ENCODE peak calls at places on chromosomes 2 and 18, in six cellular contexts. One of them, this sample, is unnamed.

GRCh38 chr2:18885457-18885856 is 296.1 kb upstream of the NT5C1B start:
- DNase-seq in epithelial cell of esophagus: no peak
- DNase-seq in bronchial epithelial cell: no peak
- DNase-seq in heart right ventricle: no peak
- DNase-seq in AG09319: no peak
- DNase-seq in PC-9: no peak
- DNase-seq in this sample: no peak

GRCh38 chr2:164717000-164717597 is 95.8 kb upstream of the GRB14 start:
- DNase-seq in bronchial epithelial cell: peak; percentile 32
- DNase-seq in epithelial cell of esophagus: peak; percentile 38
- DNase-seq in heart right ventricle: no peak
- DNase-seq in PC-9: no peak
- DNase-seq in AG09319: no peak
- DNase-seq in this sample: no peak

GRCh38 chr2:50885948-50886347 is 146.0 kb downstream of the NRXN1 start:
- DNase-seq in heart right ventricle: no peak
- DNase-seq in PC-9: no peak
- DNase-seq in AG09319: no peak
- DNase-seq in epithelial cell of esophagus: no peak
- DNase-seq in bronchial epithelial cell: no peak
- DNase-seq in this sample: no peak

GRCh38 chr2:237459741-237460174 is 27.3 kb upstream of the MLPH start:
- DNase-seq in AG09319: no peak
- DNase-seq in heart right ventricle: no peak
- DNase-seq in epithelial cell of esophagus: peak; percentile 79
- DNase-seq in PC-9: peak; percentile 66
- DNase-seq in bronchial epithelial cell: peak; percentile 88
- DNase-seq in this sample: no peak

GRCh38 chr2:20355131-20355530 is 4.5 kb upstream of the PUM2 start:
- DNase-seq in heart right ventricle: no peak
- DNase-seq in epithelial cell of esophagus: peak; percentile 85
- DNase-seq in AG09319: no peak
- DNase-seq in PC-9: no peak
- DNase-seq in bronchial epithelial cell: peak; percentile 44
- DNase-seq in this sample: no peak

GRCh38 chr2:239369631-239370161 is 31.1 kb downstream of the HDAC4 start:
- DNase-seq in epithelial cell of esophagus: peak; percentile 5
- DNase-seq in heart right ventricle: no peak
- DNase-seq in PC-9: no peak
- DNase-seq in bronchial epithelial cell: no peak
- DNase-seq in AG09319: no peak
- DNase-seq in this sample: no peak

GRCh38 chr2:26316041-26316440 is 29.9 kb upstream of the SELENOI start:
- DNase-seq in AG09319: no peak
- DNase-seq in bronchial epithelial cell: no peak
- DNase-seq in PC-9: no peak
- DNase-seq in epithelial cell of esophagus: no peak
- DNase-seq in heart right ventricle: no peak
- DNase-seq in this sample: no peak

GRCh38 chr18:76844742-76845477 is 22.6 kb downstream of the ZNF236 start:
- DNase-seq in epithelial cell of esophagus: no peak
- DNase-seq in heart right ventricle: no peak
- DNase-seq in AG09319: no peak
- DNase-seq in PC-9: peak; percentile 87
- DNase-seq in bronchial epithelial cell: peak; percentile 44
- DNase-seq in this sample: no peak

GRCh38 chr2:238527565-238527964 is 100.8 kb downstream of the ASB1 start:
- DNase-seq in PC-9: no peak
- DNase-seq in bronchial epithelial cell: peak; percentile 71
- DNase-seq in epithelial cell of esophagus: peak; percentile 70
- DNase-seq in AG09319: no peak
- DNase-seq in heart right ventricle: no peak
- DNase-seq in this sample: no peak

GRCh38 chr2:73971722-73972121 is 13.0 kb upstream of the TET3 start:
- DNase-seq in AG09319: peak; percentile 27
- DNase-seq in epithelial cell of esophagus: no peak
- DNase-seq in bronchial epithelial cell: no peak
- DNase-seq in heart right ventricle: no peak
- DNase-seq in PC-9: no peak
- DNase-seq in this sample: no peak

GRCh38 chr2:71500426-71501079 is 47.2 kb downstream of the DYSF start:
- DNase-seq in AG09319: no peak
- DNase-seq in PC-9: no peak
- DNase-seq in epithelial cell of esophagus: peak; percentile 44
- DNase-seq in bronchial epithelial cell: no peak
- DNase-seq in heart right ventricle: peak; percentile 70
- DNase-seq in this sample: no peak

GRCh38 chr18:23971656-23972230 is 42.8 kb upstream of the TTC39C start:
- DNase-seq in epithelial cell of esophagus: peak; percentile 46
- DNase-seq in heart right ventricle: no peak
- DNase-seq in bronchial epithelial cell: no peak
- DNase-seq in PC-9: no peak
- DNase-seq in AG09319: no peak
- DNase-seq in this sample: no peak

GRCh38 chr2:33672896-33673295 is 73.8 kb upstream of the FAM98A start:
- DNase-seq in bronchial epithelial cell: no peak
- DNase-seq in heart right ventricle: no peak
- DNase-seq in AG09319: no peak
- DNase-seq in epithelial cell of esophagus: no peak
- DNase-seq in PC-9: no peak
- DNase-seq in this sample: no peak

GRCh38 chr2:33671198-33671597 is 72.1 kb upstream of the FAM98A start:
- DNase-seq in epithelial cell of esophagus: no peak
- DNase-seq in bronchial epithelial cell: no peak
- DNase-seq in PC-9: no peak
- DNase-seq in AG09319: no peak
- DNase-seq in heart right ventricle: no peak
- DNase-seq in this sample: no peak

GRCh38 chr2:33673937-33674336 is 74.8 kb upstream of the FAM98A start:
- DNase-seq in epithelial cell of esophagus: peak; percentile 11
- DNase-seq in bronchial epithelial cell: peak; percentile 17
- DNase-seq in PC-9: no peak
- DNase-seq in AG09319: no peak
- DNase-seq in heart right ventricle: no peak
- DNase-seq in this sample: no peak

GRCh38 chr2:33672389-33672788 is 73.3 kb upstream of the FAM98A start:
- DNase-seq in heart right ventricle: no peak
- DNase-seq in AG09319: no peak
- DNase-seq in bronchial epithelial cell: no peak
- DNase-seq in PC-9: no peak
- DNase-seq in epithelial cell of esophagus: no peak
- DNase-seq in this sample: no peak

DNA sequence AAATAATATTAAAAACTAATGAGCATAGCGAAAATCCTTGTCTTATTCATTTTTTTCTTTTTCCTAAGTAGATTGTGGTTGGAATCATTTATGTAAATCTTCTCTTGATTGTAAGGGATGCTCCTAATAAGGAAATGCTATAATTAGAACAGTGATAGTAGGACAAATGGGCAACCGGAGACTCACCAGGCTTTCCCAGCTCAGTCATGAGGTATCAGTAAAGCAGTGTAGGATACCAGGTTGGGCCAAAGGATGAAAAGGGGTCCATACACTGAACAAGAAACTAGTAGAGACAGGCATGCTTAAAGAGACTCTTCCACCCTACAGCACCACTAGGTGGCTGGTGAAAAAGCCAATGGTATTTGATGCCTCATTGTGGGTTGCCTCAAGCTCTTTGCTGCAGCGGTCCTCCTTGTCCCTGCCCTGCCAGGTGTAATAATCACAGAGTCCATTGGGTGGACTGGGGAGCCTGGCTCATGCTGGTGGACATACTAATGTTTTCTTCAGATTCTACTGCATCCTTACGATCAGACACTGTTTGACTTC is 71.4 kb upstream of the FAM98A start:
- DNase-seq in heart right ventricle: no peak
- DNase-seq in PC-9: no peak
- DNase-seq in epithelial cell of esophagus: peak; percentile 4
- DNase-seq in bronchial epithelial cell: no peak
- DNase-seq in AG09319: no peak
- DNase-seq in this sample: no peak
- TF ChIP-seq CTCF in heart right ventricle: no peak
- TF ChIP-seq CTCF in PC-9: peak; percentile 27
- TF ChIP-seq CTCF in epithelial cell of esophagus: peak; percentile 13
- TF ChIP-seq CTCF in bronchial epithelial cell: peak; percentile 14
- TF ChIP-seq CTCF in AG09319: no peak
- TF ChIP-seq CTCF in this sample: no peak

GRCh38 chr2:174590928-174591648 is 6.5 kb downstream of the WIPF1 start:
- DNase-seq in epithelial cell of esophagus: no peak
- DNase-seq in AG09319: no peak
- DNase-seq in bronchial epithelial cell: no peak
- DNase-seq in heart right ventricle: no peak
- DNase-seq in PC-9: no peak
- DNase-seq in this sample: no peak
- TF ChIP-seq CTCF in epithelial cell of esophagus: no peak
- TF ChIP-seq CTCF in AG09319: no peak
- TF ChIP-seq CTCF in bronchial epithelial cell: no peak
- TF ChIP-seq CTCF in heart right ventricle: no peak
- TF ChIP-seq CTCF in PC-9: no peak
- TF ChIP-seq CTCF in this sample: no peak

GRCh38 chr2:227407601-227408089 is 19.9 kb upstream of the SCYGR1 start:
- DNase-seq in PC-9: peak; percentile 97
- DNase-seq in epithelial cell of esophagus: peak; percentile 79
- DNase-seq in bronchial epithelial cell: no peak
- DNase-seq in AG09319: no peak
- DNase-seq in heart right ventricle: peak; percentile 24
- DNase-seq in this sample: peak; percentile 82
- TF ChIP-seq CTCF in PC-9: no peak
- TF ChIP-seq CTCF in epithelial cell of esophagus: no peak
- TF ChIP-seq CTCF in bronchial epithelial cell: no peak
- TF ChIP-seq CTCF in AG09319: no peak
- TF ChIP-seq CTCF in heart right ventricle: no peak
- TF ChIP-seq CTCF in this sample: no peak

DNA sequence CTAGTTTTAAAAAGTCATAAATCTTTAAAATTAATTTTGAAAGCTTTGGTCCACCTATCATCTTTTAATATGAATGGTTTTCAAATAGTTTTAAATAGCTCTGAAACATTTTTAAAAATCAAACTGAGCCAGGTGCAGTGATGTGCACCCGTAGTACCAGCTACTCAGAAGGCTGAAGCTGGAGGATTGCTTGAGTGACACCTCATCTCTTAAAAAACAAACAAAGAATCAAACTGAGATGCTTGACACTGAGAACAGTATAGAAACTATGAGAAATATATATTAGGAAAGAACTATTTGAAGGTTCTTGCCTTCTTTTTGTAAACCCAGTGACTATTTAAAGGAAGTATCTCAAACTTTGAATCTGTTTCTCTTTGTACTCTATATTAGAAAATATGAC is 67.4 kb downstream of the BARD1 start:
- DNase-seq in bronchial epithelial cell: no peak
- DNase-seq in AG09319: no peak
- DNase-seq in PC-9: no peak
- DNase-seq in heart right ventricle: no peak
- DNase-seq in epithelial cell of esophagus: no peak
- DNase-seq in this sample: no peak
- TF ChIP-seq CTCF in bronchial epithelial cell: no peak
- TF ChIP-seq CTCF in AG09319: no peak
- TF ChIP-seq CTCF in PC-9: no peak
- TF ChIP-seq CTCF in heart right ventricle: no peak
- TF ChIP-seq CTCF in epithelial cell of esophagus: no peak
- TF ChIP-seq CTCF in this sample: no peak

GRCh38 chr2:240559271-240559670 is 886 bp upstream of the DUSP28 start:
- DNase-seq in heart right ventricle: no peak
- DNase-seq in bronchial epithelial cell: no peak
- DNase-seq in AG09319: no peak
- DNase-seq in PC-9: no peak
- DNase-seq in epithelial cell of esophagus: no peak
- DNase-seq in this sample: peak; percentile 44

GRCh38 chr2:240558229-240558885 is 569 bp upstream of the ANKMY1 start:
- DNase-seq in epithelial cell of esophagus: no peak
- DNase-seq in AG09319: no peak
- DNase-seq in PC-9: no peak
- DNase-seq in bronchial epithelial cell: no peak
- DNase-seq in heart right ventricle: no peak
- DNase-seq in this sample: peak; percentile 52

GRCh38 chr2:240560084-240560479 is at the start of gene DUSP28:
- DNase-seq in epithelial cell of esophagus: peak; percentile 89
- DNase-seq in AG09319: no peak
- DNase-seq in PC-9: peak; percentile 78
- DNase-seq in heart right ventricle: peak; percentile 89
- DNase-seq in bronchial epithelial cell: peak; percentile 60
- DNase-seq in this sample: peak; percentile 93

GRCh38 chr2:240561325-240561971 is 1.3 kb downstream of the DUSP28 start:
- DNase-seq in AG09319: no peak
- DNase-seq in bronchial epithelial cell: peak; percentile 90
- DNase-seq in heart right ventricle: no peak
- DNase-seq in epithelial cell of esophagus: peak; percentile 92
- DNase-seq in PC-9: peak; percentile 96
- DNase-seq in this sample: peak; percentile 59

DNA sequence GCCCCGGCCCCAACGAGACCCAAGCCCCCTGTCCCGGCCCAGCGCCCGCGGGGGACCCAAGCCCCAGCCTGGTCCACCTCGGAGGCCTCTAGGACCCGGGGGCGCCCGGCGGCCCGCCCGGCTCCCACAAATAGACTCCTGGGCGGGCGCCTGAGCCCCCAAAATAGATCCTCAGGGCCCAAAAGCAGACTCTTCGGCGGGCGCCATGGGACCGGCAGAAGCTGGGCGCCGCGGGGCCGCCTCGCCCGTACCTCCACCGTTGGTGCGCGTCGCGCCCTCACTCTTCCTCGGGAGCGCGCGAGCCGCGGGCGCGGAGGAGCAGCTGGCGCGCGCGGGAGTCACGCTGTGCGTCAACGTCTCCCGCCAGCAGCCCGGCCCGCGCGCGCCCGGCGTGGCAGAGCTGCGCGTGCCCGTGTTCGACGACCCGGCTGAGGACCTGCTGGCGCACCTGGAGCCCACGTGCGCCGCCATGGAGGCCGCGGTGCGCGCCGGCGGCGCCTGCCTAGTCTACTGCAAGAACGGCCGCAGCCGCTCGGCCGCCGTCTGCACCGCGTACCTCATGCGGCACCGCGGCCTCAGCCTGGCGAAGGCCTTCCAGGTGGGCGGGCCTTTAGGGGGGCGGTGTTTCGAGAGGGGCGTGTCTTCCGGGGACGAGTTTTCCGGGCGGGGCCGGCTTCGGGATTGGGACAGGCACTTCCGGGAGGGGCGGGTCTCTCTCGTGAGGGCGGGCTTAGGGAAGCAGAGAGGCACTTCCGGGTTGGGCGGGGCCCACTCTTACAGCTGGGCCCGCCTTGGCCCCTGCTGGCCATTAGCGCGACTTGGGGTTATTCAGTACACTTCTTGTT is 545 bp downstream of the DUSP28 start:
- DNase-seq in bronchial epithelial cell: peak; percentile 85
- DNase-seq in epithelial cell of esophagus: peak; percentile 98
- DNase-seq in heart right ventricle: peak; percentile 100
- DNase-seq in PC-9: peak; percentile 94
- DNase-seq in AG09319: peak; percentile 95
- DNase-seq in this sample: peak; percentile 99
- TF ChIP-seq CTCF in bronchial epithelial cell: peak; percentile 42
- TF ChIP-seq CTCF in epithelial cell of esophagus: peak; percentile 36
- TF ChIP-seq CTCF in heart right ventricle: peak; percentile 48
- TF ChIP-seq CTCF in PC-9: no peak
- TF ChIP-seq CTCF in AG09319: peak; percentile 26
- TF ChIP-seq CTCF in this sample: peak; percentile 42

This sample was measured in right atrium auricular region.